ENCODE peak calls at places on chromosomes 5 and 9, in five cellular contexts. C, T, K, N and W are unnamed samples.

GRCh38 chr5:124628721-124629596 is 117.5 kb downstream of the ZNF608 start:
- DNase-seq in N (peak), C (no peak), T (no peak), K (no peak), W (no peak)

GRCh38 chr9:133738039-133738805 is at the start of gene SARDH:
- DNase-seq in N (peak), C (no peak), K (peak), T (no peak), W (no peak)

GRCh38 chr5:143437666-143438273 is 34.3 kb upstream of the NR3C1 start:
- DNase-seq in C (no peak), K (no peak), N (no peak), T (no peak), W (no peak)

GRCh38 chr5:97991236-97991635 is 782.2 kb upstream of the RGMB start:
- DNase-seq in C (no peak), T (no peak), K (no peak), N (no peak), W (no peak)

GRCh38 chr9:32764139-32764538 is 19.2 kb upstream of the TMEM215 start:
- DNase-seq in T (no peak), C (no peak), K (no peak), N (no peak), W (no peak)

GRCh38 chr9:72977670-72978069 is 24.8 kb upstream of the ALDH1A1 start:
- DNase-seq in N (no peak), K (no peak), C (no peak), T (no peak), W (no peak)

GRCh38 chr5:42250-42649 is 49.7 kb upstream of the PLEKHG4B start:
- DNase-seq in K (no peak), C (no peak), N (peak), T (no peak), W (no peak)

GRCh38 chr5:133341296-133341695 is 271.0 kb downstream of the FSTL4 start:
- DNase-seq in K (no peak), C (no peak), T (no peak), N (no peak), W (no peak)

GRCh38 chr5:150142800-150143724 is 12.6 kb downstream of the PDGFRB start:
- DNase-seq in C (no peak), N (peak), K (no peak), T (no peak), W (no peak)

GRCh38 chr5:122420126-122420525 is 108.1 kb downstream of the SNCAIP start:
- DNase-seq in K (no peak), N (no peak), C (no peak), T (no peak), W (no peak)

GRCh38 chr9:93683331-93684134 is 107.1 kb downstream of the PHF2 start:
- DNase-seq in K (no peak), T (no peak), N (peak), C (no peak), W (no peak)

GRCh38 chr5:89954901-89955300 is 454.7 kb downstream of the CETN3 start:
- DNase-seq in T (no peak), C (no peak), N (no peak), K (no peak), W (no peak)

GRCh38 chr9:132546148-132547051 is 36.0 kb upstream of the BARHL1 start:
- DNase-seq in C (no peak), T (no peak), K (no peak), N (peak), W (no peak)

GRCh38 chr5:38790891-38791290 is 54.9 kb upstream of the OSMR start:
- DNase-seq in N (no peak), T (no peak), C (no peak), K (no peak), W (no peak)

GRCh38 chr9:103242025-103242424 is 246.9 kb downstream of the CYLC2 start:
- DNase-seq in K (no peak), N (no peak), T (no peak), C (no peak), W (no peak)

GRCh38 chr5:72160299-72160698 is 53.0 kb downstream of the MAP1B start:
- DNase-seq in T (no peak), N (no peak), C (no peak), K (no peak), W (no peak)

GRCh38 chr9:33517373-33517772 is 6.7 kb upstream of the ANKRD18B start:
- DNase-seq in K (no peak), N (peak), T (no peak), C (no peak), W (no peak)

GRCh38 chr5:151819830-151820229 is 48.1 kb downstream of the G3BP1 start:
- DNase-seq in T (no peak), C (no peak), K (no peak), N (no peak), W (no peak)

GRCh38 chr9:119044801-119045200 is 324.4 kb downstream of the BRINP1 start:
- DNase-seq in K (no peak), C (no peak), T (no peak), N (no peak), W (no peak)

GRCh38 chr5:142924135-142924883 is 154.1 kb downstream of the ARHGAP26 start:
- DNase-seq in T (no peak), C (no peak), K (no peak), N (no peak), W (no peak)

GRCh38 chr5:122313001-122313402 is 965 bp downstream of the SNCAIP start:
- DNase-seq in T (no peak), K (no peak), N (no peak), C (no peak), W (no peak)

GRCh38 chr9:3459076-3459475 is 66.7 kb downstream of the RFX3 start:
- DNase-seq in N (no peak), C (no peak), T (no peak), K (no peak), W (no peak)

GRCh38 chr9:85510830-85511504 is 230.8 kb downstream of the AGTPBP1 start:
- DNase-seq in N (no peak), C (no peak), K (no peak), T (no peak), W (no peak)

GRCh38 chr5:180093651-180094382 is 22.3 kb upstream of the RNF130 start:
- DNase-seq in K (no peak), T (no peak), C (no peak), N (no peak), W (no peak)

GRCh38 chr9:71767421-71768321 is 642 bp downstream of the CEMIP2 start:
- DNase-seq in N (no peak), T (peak), K (peak), C (no peak), W (no peak)

GRCh38 chr5:159833846-159834245 is 82.4 kb upstream of the ADRA1B start:
- DNase-seq in N (no peak), C (no peak), K (no peak), T (no peak), W (no peak)

GRCh38 chr9:87346061-87346665 is 151.5 kb upstream of the DAPK1 start:
- DNase-seq in T (no peak), N (no peak), K (no peak), C (no peak), W (no peak)

GRCh38 chr9:126565336-126566128 is 48.2 kb upstream of the LMX1B start:
- DNase-seq in N (no peak), T (no peak), C (no peak), K (no peak), W (no peak)